ENCODE peak calls at places on chromosomes 6 and 20, in four cellular contexts. One of them, this sample, is unnamed.

GRCh38 chr6:15585936-15586335 is 76.9 kb downstream of the DTNBP1 start:
- DNase-seq in GM12878: no peak
- DNase-seq in K562: no peak
- DNase-seq in HepG2: no peak
- DNase-seq in this sample: no peak

GRCh38 chr6:156777866-156778614 is 862 bp downstream of the ARID1B start:
- DNase-seq in GM12878: no peak
- DNase-seq in K562: peak; percentile 71
- DNase-seq in HepG2: peak; percentile 25
- DNase-seq in this sample: peak; percentile 48

GRCh38 chr6:113530769-113531168 is 326.4 kb upstream of the MARCKS start:
- DNase-seq in GM12878: no peak
- DNase-seq in K562: peak; percentile 9
- DNase-seq in HepG2: peak; percentile 39
- DNase-seq in this sample: peak; percentile 12

GRCh38 chr20:54260116-54260515 is 52.2 kb downstream of the PFDN4 start:
- DNase-seq in GM12878: no peak
- DNase-seq in K562: no peak
- DNase-seq in HepG2: no peak
- DNase-seq in this sample: no peak

GRCh38 chr6:125753937-125754259 is 4.5 kb downstream of the HEY2 start:
- DNase-seq in GM12878: no peak
- DNase-seq in K562: no peak
- DNase-seq in HepG2: no peak
- DNase-seq in this sample: no peak

GRCh38 chr6:12170351-12171079 is 119.6 kb upstream of the EDN1 start:
- DNase-seq in GM12878: no peak
- DNase-seq in K562: no peak
- DNase-seq in HepG2: no peak
- DNase-seq in this sample: no peak

GRCh38 chr20:57221916-57222630 is 44.4 kb downstream of the BMP7 start:
- DNase-seq in GM12878: no peak
- DNase-seq in K562: no peak
- DNase-seq in HepG2: no peak
- DNase-seq in this sample: no peak

GRCh38 chr20:41533537-41534136 is 84.5 kb downstream of the CHD6 start:
- DNase-seq in GM12878: no peak
- DNase-seq in K562: no peak
- DNase-seq in HepG2: peak; percentile 97
- DNase-seq in this sample: no peak

GRCh38 chr20:41275181-41275793 is 42.2 kb downstream of the ZHX3 start:
- DNase-seq in GM12878: no peak
- DNase-seq in K562: no peak
- DNase-seq in HepG2: no peak
- DNase-seq in this sample: peak; percentile 15

GRCh38 chr20:14334306-14334930 is 3.0 kb downstream of the FLRT3 start:
- DNase-seq in GM12878: no peak
- DNase-seq in K562: no peak
- DNase-seq in HepG2: peak; percentile 48
- DNase-seq in this sample: peak; percentile 33

GRCh38 chr6:113856011-113856551 is 1.1 kb upstream of the MARCKS start:
- DNase-seq in GM12878: no peak
- DNase-seq in K562: peak; percentile 20
- DNase-seq in HepG2: no peak
- DNase-seq in this sample: no peak

GRCh38 chr6:107704377-107705013 is 119.6 kb downstream of the SCML4 start:
- DNase-seq in GM12878: no peak
- DNase-seq in K562: peak; percentile 51
- DNase-seq in HepG2: peak; percentile 29
- DNase-seq in this sample: peak; percentile 58

GRCh38 chr6:20497200-20497820 is 36.9 kb upstream of the CDKAL1 start:
- DNase-seq in GM12878: no peak
- DNase-seq in K562: no peak
- DNase-seq in HepG2: no peak
- DNase-seq in this sample: peak; percentile 70

GRCh38 chr6:52574709-52575489 is 2.0 kb downstream of the TRAM2 start:
- DNase-seq in GM12878: peak; percentile 36
- DNase-seq in K562: peak; percentile 78
- DNase-seq in HepG2: no peak
- DNase-seq in this sample: peak; percentile 34

GRCh38 chr6:134534708-134535149 is 216.8 kb upstream of the SGK1 start:
- DNase-seq in GM12878: no peak
- DNase-seq in K562: no peak
- DNase-seq in HepG2: no peak
- DNase-seq in this sample: peak; percentile 47

GRCh38 chr6:51398064-51398740 is 579.5 kb downstream of the TFAP2B start:
- DNase-seq in GM12878: peak; percentile 24
- DNase-seq in K562: no peak
- DNase-seq in HepG2: no peak
- DNase-seq in this sample: no peak

GRCh38 chr6:127201321-127201720 is 65.3 kb upstream of the RNF146 start:
- DNase-seq in GM12878: no peak
- DNase-seq in K562: no peak
- DNase-seq in HepG2: no peak
- DNase-seq in this sample: peak; percentile 14

GRCh38 chr6:19452495-19452894 is 384.7 kb upstream of the ID4 start:
- DNase-seq in GM12878: no peak
- DNase-seq in K562: no peak
- DNase-seq in HepG2: no peak
- DNase-seq in this sample: no peak

GRCh38 chr6:27288136-27289044 is 23.7 kb downstream of the POM121L2 start:
- DNase-seq in GM12878: no peak
- DNase-seq in K562: peak; percentile 79
- DNase-seq in HepG2: no peak
- DNase-seq in this sample: no peak

GRCh38 chr20:57707849-57708693 is 1.7 kb downstream of the PMEPA1 start:
- DNase-seq in GM12878: no peak
- DNase-seq in K562: no peak
- DNase-seq in HepG2: no peak
- DNase-seq in this sample: peak; percentile 23

GRCh38 chr20:46111028-46111835 is 6.9 kb upstream of the CD40 start:
- DNase-seq in GM12878: peak; percentile 75
- DNase-seq in K562: no peak
- DNase-seq in HepG2: no peak
- DNase-seq in this sample: no peak

GRCh38 chr6:38078671-38079070 is 259.1 kb downstream of the ZFAND3 start:
- DNase-seq in GM12878: no peak
- DNase-seq in K562: no peak
- DNase-seq in HepG2: peak; percentile 56
- DNase-seq in this sample: no peak

GRCh38 chr20:57627972-57628650 is 7.9 kb upstream of the ZBP1 start:
- DNase-seq in GM12878: no peak
- DNase-seq in K562: no peak
- DNase-seq in HepG2: no peak
- DNase-seq in this sample: peak; percentile 86

GRCh38 chr6:34246563-34247391 is 2.0 kb downstream of the SMIM29 start:
- DNase-seq in GM12878: no peak
- DNase-seq in K562: peak; percentile 79
- DNase-seq in HepG2: peak; percentile 49
- DNase-seq in this sample: peak; percentile 48

GRCh38 chr20:35934050-35934449 is 20.3 kb downstream of the SCAND1 start:
- DNase-seq in GM12878: no peak
- DNase-seq in K562: no peak
- DNase-seq in HepG2: no peak
- DNase-seq in this sample: no peak

GRCh38 chr20:47815866-47816265 is 30.6 kb upstream of the SULF2 start:
- DNase-seq in GM12878: no peak
- DNase-seq in K562: no peak
- DNase-seq in HepG2: no peak
- DNase-seq in this sample: no peak

GRCh38 chr6:64949257-64949656 is 757.8 kb downstream of the EYS start:
- DNase-seq in GM12878: no peak
- DNase-seq in K562: no peak
- DNase-seq in HepG2: no peak
- DNase-seq in this sample: no peak

GRCh38 chr6:108621117-108621516 is 60.4 kb downstream of the FOXO3 start:
- DNase-seq in GM12878: no peak
- DNase-seq in K562: no peak
- DNase-seq in HepG2: no peak
- DNase-seq in this sample: peak; percentile 34

GRCh38 chr6:125314019-125314581 is 12.3 kb upstream of the HDDC2 start:
- DNase-seq in GM12878: no peak
- DNase-seq in K562: peak; percentile 77
- DNase-seq in HepG2: peak; percentile 53
- DNase-seq in this sample: peak; percentile 62

GRCh38 chr6:68967549-68968300 is 332.6 kb downstream of the ADGRB3 start:
- DNase-seq in GM12878: peak; percentile 12
- DNase-seq in K562: peak; percentile 83
- DNase-seq in HepG2: peak; percentile 50
- DNase-seq in this sample: peak; percentile 46

GRCh38 chr20:2920473-2920872 is 47.2 kb downstream of the PTPRA start:
- DNase-seq in GM12878: no peak
- DNase-seq in K562: no peak
- DNase-seq in HepG2: no peak
- DNase-seq in this sample: no peak

DNA sequence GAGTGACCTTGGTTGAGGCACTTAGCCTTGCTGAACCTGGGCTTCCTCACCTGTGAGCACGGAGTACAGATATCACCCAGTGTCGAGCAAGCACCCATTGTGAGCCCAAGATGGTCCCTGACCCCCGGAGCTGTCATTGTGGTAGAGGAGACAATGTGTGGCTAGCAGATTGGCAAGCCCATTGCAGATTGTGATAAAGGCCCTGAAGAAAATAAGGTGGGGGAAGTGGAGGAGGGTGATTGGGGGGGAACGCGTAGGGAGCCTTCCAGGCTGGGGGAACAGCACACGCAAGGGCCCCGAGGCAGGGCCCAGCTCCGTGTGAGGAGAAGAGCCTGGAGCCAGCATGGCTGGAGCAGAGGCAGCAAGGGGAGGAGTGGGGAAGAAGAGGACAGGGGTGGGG is 6.8 kb downstream of the CEBPB start:
- DNase-seq in GM12878: no peak
- DNase-seq in K562: peak; percentile 77
- DNase-seq in HepG2: no peak
- DNase-seq in this sample: no peak
- TF ChIP-seq POLR2AphosphoS5 in GM12878: no peak
- TF ChIP-seq POLR2AphosphoS5 in K562: peak; percentile 73
- TF ChIP-seq POLR2AphosphoS5 in HepG2: no peak
- TF ChIP-seq POLR2AphosphoS5 in this sample: no peak

GRCh38 chr20:7773511-7773910 is 166.7 kb downstream of the HAO1 start:
- DNase-seq in GM12878: no peak
- DNase-seq in K562: no peak
- DNase-seq in HepG2: no peak
- DNase-seq in this sample: no peak

GRCh38 chr20:7770046-7770445 is 170.2 kb downstream of the HAO1 start:
- DNase-seq in GM12878: no peak
- DNase-seq in K562: no peak
- DNase-seq in HepG2: no peak
- DNase-seq in this sample: peak; percentile 12

GRCh38 chr20:7770578-7770977 is 169.7 kb downstream of the HAO1 start:
- DNase-seq in GM12878: peak; percentile 65
- DNase-seq in K562: no peak
- DNase-seq in HepG2: no peak
- DNase-seq in this sample: peak; percentile 36

GRCh38 chr20:7775072-7775471 is 165.2 kb downstream of the HAO1 start:
- DNase-seq in GM12878: no peak
- DNase-seq in K562: no peak
- DNase-seq in HepG2: no peak
- DNase-seq in this sample: no peak

DNA sequence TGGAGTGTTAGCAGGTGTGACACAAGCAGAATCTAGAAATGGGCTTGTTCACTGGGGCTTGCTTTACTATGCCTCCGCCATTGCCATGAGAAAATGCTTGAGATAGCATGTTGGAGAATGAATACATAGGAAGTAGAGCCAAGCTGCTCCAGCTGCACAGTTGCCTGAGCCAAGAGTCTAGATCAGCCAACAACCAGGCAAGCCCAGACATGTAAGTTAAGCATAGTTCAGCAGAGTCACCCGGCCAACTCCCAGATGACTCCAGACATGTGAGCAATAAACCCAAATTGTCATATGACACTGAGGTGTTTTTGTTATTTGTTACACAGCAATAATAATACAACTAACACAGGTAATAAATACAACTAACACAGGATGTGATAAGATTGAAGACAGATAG is 167.9 kb downstream of the HAO1 start:
- DNase-seq in GM12878: no peak
- DNase-seq in K562: no peak
- DNase-seq in HepG2: no peak
- DNase-seq in this sample: peak; percentile 48
- TF ChIP-seq MYC in GM12878: no peak
- TF ChIP-seq MYC in K562: no peak
- TF ChIP-seq MYC in HepG2: no peak
- TF ChIP-seq MYC in this sample: no peak

GRCh38 chr6:33206027-33206863 is 1.8 kb downstream of the HSD17B8 start:
- DNase-seq in GM12878: no peak
- DNase-seq in K562: no peak
- DNase-seq in HepG2: no peak
- DNase-seq in this sample: no peak

GRCh38 chr6:33204165-33204414 is 365 bp upstream of the HSD17B8 start:
- DNase-seq in GM12878: no peak
- DNase-seq in K562: no peak
- DNase-seq in HepG2: no peak
- DNase-seq in this sample: no peak

GRCh38 chr6:33205172-33206026 is 944 bp downstream of the HSD17B8 start:
- DNase-seq in GM12878: no peak
- DNase-seq in K562: peak; percentile 73
- DNase-seq in HepG2: no peak
- DNase-seq in this sample: no peak

GRCh38 chr6:33203443-33204164 is 851 bp upstream of the HSD17B8 start:
- DNase-seq in GM12878: no peak
- DNase-seq in K562: no peak
- DNase-seq in HepG2: no peak
- DNase-seq in this sample: no peak

DNA sequence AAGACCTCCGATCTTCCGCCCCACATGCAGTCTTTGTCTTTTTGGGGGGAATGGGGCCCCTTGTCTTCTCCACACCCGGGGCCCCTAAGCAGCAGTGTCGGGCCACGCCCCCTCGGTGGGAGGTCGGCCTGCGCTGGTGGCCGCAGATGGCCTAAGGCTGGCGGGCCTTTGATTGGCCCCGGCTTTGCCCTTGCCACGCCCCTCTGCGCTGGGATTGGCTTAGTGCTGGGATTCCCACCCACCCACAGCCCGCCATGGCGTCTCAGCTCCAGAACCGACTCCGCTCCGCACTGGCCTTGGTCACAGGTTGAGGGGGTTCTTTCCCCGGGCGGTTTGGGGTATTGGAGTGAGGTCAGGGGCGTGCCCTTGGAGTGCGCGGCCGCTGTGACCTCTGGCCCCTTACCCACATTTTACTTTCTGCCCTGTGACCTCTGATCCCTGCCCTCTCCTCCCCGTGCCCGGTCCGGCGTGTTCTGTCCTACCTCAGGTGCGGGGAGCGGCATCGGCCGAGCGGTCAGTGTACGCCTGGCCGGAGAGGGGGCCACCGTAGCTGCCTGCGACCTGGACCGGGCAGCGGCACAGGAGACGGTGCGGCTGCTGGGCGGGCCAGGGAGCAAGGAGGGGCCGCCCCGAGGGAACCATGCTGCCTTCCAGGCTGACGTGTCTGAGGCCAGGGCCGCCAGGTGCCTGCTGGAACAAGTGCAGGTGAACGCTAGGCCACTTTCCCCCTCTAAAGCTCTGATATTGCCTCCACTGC is at the start of gene HSD17B8:
- DNase-seq in GM12878: peak; percentile 71
- DNase-seq in K562: peak; percentile 98
- DNase-seq in HepG2: peak; percentile 90
- DNase-seq in this sample: peak; percentile 88
- TF ChIP-seq POLR2A in GM12878: peak; percentile 77
- TF ChIP-seq POLR2A in K562: peak; percentile 84
- TF ChIP-seq POLR2A in HepG2: no peak
- TF ChIP-seq POLR2A in this sample: peak; percentile 67

GRCh38 chr6:150895898-150896632 is 30.6 kb downstream of the MTHFD1L start:
- DNase-seq in GM12878: no peak
- DNase-seq in K562: no peak
- DNase-seq in HepG2: no peak
- DNase-seq in this sample: no peak
- TF ChIP-seq POLR2AphosphoS5 in GM12878: no peak
- TF ChIP-seq POLR2AphosphoS5 in K562: no peak
- TF ChIP-seq POLR2AphosphoS5 in HepG2: no peak
- TF ChIP-seq POLR2AphosphoS5 in this sample: no peak

This sample was measured in endothelial cell of umbilical vein.